ENCODE peak calls at places on chromosomes 13 and 19, in eight cellular contexts. N, Q, V, G, K, W, D and M are unnamed samples.

GRCh38 chr19:39792999-39793546 is 14.4 kb downstream of the LEUTX start:
- DNase-seq in N (peak), Q (peak), V (peak), G (peak), K (peak), W (peak), D (peak), M (peak)

GRCh38 chr19:4051175-4052101 is 15.3 kb downstream of the ZBTB7A start:
- DNase-seq in N (peak), Q (no peak), V (no peak), G (no peak), K (no peak), W (no peak), D (no peak), M (no peak)

GRCh38 chr19:30387311-30388115 is 15.3 kb downstream of the ZNF536 start:
- DNase-seq in N (no peak), Q (no peak), V (no peak), G (no peak), K (no peak), W (no peak), D (no peak), M (no peak)

GRCh38 chr19:33310606-33311325 is 8.4 kb upstream of the CEBPA start:
- DNase-seq in N (no peak), Q (no peak), V (no peak), G (no peak), K (no peak), W (peak), D (no peak), M (peak)

GRCh38 chr13:22076658-22077057 is 405.8 kb downstream of the FGF9 start:
- DNase-seq in N (no peak), Q (no peak), V (no peak), G (no peak), K (no peak), W (no peak), D (no peak), M (no peak)

GRCh38 chr19:5628470-5628869 is 5.6 kb downstream of the SAFB start:
- DNase-seq in N (no peak), Q (no peak), V (no peak), G (no peak), K (no peak), W (no peak), D (no peak), M (no peak)

GRCh38 chr19:41951686-41952172 is 7.4 kb downstream of the RABAC1 start:
- DNase-seq in N (peak), Q (no peak), V (peak), G (peak), K (peak), W (peak), D (peak), M (peak)

GRCh38 chr19:19399733-19400438 is 5.6 kb upstream of the GATAD2A start:
- DNase-seq in N (no peak), Q (no peak), V (no peak), G (peak), K (no peak), W (no peak), D (peak), M (no peak)

GRCh38 chr19:56477429-56478338 is 539 bp upstream of the ZNF667 start:
- DNase-seq in N (peak), Q (peak), V (peak), G (peak), K (no peak), W (peak), D (peak), M (peak)

GRCh38 chr13:31521466-31521865 is 217.9 kb upstream of the RXFP2 start:
- DNase-seq in N (no peak), Q (no peak), V (no peak), G (no peak), K (no peak), W (no peak), D (no peak), M (no peak)

GRCh38 chr19:18053571-18054219 is 33.0 kb downstream of the IL12RB1 start:
- DNase-seq in N (no peak), Q (no peak), V (no peak), G (no peak), K (no peak), W (no peak), D (no peak), M (no peak)

GRCh38 chr13:32846556-32846955 is 169.7 kb upstream of the KL start:
- DNase-seq in N (no peak), Q (peak), V (no peak), G (no peak), K (no peak), W (peak), D (no peak), M (no peak)

GRCh38 chr13:33195693-33196464 is 89.7 kb downstream of the STARD13 start:
- DNase-seq in N (no peak), Q (no peak), V (no peak), G (no peak), K (no peak), W (no peak), D (no peak), M (no peak)

GRCh38 chr13:111508902-111509509 is 188.6 kb downstream of the TEX29 start:
- DNase-seq in N (no peak), Q (no peak), V (no peak), G (no peak), K (no peak), W (no peak), D (no peak), M (no peak)

GRCh38 chr19:50912102-50912599 is 956 bp upstream of the KLK4 start:
- DNase-seq in N (no peak), Q (no peak), V (no peak), G (no peak), K (no peak), W (peak), D (no peak), M (no peak)
- TF ChIP-seq POLR2AphosphoS5 in N (no peak), Q (no peak), V (no peak), G (no peak), K (no peak), W (no peak), D (no peak), M (no peak)

DNA sequence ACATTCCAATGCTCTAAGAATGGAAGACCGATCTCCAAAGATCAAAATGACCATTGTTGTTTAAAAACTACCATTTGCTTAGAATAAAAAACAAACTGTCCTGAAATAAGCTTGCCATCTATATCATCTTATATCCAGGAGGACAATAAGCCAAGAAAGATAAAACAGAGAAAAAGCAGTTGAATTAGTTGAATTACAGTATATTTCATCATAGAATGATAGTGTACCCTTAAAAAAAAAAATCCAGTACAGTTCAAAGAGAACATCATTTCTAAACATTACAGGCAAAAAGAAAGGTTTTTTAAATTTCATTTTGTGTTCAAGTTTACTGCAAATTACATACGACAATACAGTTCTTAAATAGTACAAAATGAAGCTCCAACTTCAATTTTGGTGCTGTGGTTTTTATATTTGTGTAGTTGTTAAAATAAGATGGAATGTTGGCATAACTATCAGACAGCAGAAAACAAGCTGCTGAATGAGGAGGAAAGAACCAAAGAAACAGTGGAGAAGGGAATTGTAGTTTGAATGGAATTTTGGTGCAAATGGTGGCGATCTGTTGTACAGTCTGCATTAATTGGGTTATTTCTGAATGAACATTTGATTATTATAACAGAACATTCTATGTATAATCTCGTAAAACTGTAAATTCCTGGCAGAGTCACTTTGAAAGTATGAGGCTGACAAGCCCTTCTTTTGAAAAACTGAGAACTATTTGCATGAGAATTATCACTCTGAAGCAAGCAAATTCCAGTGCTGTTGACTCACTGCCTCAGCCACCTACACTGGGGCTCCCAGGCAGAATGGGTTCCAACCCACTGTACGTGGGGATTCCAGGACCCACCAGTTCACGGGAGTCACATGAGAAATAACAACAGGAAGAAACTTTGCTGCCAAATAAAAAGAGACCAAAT is 37.7 kb downstream of the LHFPL6 start:
- DNase-seq in N (no peak), Q (no peak), V (no peak), G (no peak), K (peak), W (peak), D (peak), M (no peak)
- H3K4me3 ChIP-seq in N (no peak), Q (no peak), V (no peak), G (no peak), K (no peak), W (no peak), D (no peak), M (no peak)

DNA sequence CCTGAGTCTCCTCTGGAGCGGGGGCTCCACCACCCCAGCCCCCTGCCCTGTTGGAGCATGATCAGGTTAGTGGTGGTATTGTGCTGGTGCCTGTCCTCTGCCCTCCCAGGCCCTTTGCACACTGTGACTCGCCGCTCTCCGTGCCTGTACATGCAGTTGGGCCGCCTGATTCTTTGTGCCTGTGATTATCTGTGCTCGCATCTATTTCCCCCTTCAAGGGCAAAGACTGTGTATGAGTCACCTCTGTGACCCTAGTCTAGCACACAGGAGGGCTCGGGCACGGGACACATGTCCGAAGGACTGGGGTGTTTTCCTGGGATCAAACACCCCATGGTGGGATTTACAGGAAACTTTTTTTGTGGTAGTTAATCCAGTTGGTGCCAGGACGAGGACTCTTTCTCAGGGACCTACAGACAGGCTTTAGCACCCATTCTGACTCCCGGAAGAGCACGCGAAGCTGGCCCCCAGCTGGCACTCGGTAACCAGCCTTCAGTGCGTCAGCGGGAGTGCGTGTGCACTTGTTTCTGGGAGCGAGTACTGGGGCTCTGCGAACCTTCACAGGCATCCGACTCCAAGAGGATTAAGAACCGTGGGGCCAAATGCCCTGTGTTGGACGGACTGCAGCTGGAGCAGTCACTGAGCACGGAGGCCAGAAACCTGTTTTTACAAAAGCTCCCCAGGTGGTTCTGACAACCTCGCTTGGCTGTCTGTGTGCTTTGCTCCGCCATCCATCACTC is 6.7 kb downstream of the PPP1R37 start:
- DNase-seq in N (no peak), Q (no peak), V (no peak), G (no peak), K (no peak), W (no peak), D (no peak), M (no peak)
- TF ChIP-seq POLR2AphosphoS5 in N (no peak), Q (no peak), V (no peak), G (no peak), K (no peak), W (no peak), D (no peak), M (peak)

DNA sequence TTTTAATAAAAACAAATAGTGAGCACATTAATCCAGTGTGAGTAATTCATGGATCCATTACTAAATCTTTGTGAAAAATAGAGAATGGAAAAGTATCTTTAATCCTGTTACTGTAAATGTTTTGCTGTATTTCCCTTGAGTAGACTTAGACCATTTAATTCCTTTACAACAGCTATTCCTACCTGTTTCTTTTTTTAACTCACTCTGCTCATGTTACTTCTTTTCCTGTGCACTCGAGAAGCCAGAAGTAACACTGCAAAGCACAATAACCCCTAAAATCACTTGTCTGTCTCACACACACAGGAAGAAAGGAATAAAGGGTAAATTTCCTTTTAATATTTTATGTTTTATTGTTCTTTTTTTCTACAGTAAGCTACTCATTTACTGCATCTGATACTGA is 244.3 kb downstream of the SHISA2 start:
- DNase-seq in N (no peak), Q (no peak), V (no peak), G (no peak), K (no peak), W (no peak), D (no peak), M (no peak)
- H3K4me3 ChIP-seq in N (no peak), Q (no peak), V (no peak), G (no peak), K (no peak), W (no peak), D (no peak), M (no peak)

GRCh38 chr13:99206873-99207272 is 6.2 kb downstream of the UBAC2 start:
- DNase-seq in N (no peak), Q (peak), V (no peak), G (no peak), K (no peak), W (no peak), D (no peak), M (no peak)
- TF ChIP-seq POLR2AphosphoS5 in N (no peak), Q (no peak), V (no peak), G (no peak), K (no peak), W (no peak), D (no peak), M (no peak)

DNA sequence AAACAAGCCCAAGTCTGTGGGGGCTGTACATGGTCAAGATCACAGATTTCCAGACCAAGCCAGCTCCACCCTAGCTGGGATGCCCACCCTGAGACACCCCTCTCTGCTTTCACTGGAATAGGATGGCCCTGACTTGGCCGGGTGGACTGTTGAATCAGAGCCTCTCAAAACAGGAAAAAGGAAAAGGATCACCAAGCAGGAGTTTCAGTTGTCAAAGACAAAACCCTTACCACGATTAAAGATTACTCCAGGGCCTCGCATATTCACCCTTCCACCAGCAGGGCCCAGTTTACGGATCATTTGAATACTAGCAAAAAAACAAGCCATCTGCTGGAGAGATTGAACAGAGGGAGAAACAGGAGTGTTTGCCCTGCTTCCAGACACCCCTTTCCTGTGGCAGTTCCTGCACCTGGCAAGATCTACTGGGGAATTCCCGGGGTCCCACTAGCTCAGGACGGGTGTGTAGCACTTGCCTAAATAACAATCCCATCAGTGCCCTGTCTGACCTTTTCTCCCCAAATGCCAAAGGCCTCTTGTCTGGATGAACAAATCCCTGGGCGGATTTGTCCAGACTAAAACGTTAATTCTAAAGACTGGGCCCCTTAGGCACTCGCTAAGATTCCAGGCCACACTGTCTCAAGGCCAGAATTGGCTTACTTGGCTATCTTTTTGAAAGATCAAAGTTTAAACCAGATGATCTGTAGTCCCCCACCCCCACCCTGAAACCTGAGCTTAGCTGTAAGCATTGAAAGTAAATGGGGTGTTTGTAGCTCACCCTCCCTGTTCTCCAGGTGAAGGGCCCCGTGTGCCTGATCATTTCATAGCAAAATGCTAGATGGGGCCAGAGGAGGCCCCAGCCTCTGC is 38.4 kb downstream of the ACTN4 start:
- DNase-seq in N (peak), Q (no peak), V (no peak), G (no peak), K (peak), W (peak), D (peak), M (no peak)
- H3K4me3 ChIP-seq in N (no peak), Q (no peak), V (no peak), G (no peak), K (no peak), W (peak), D (no peak), M (no peak)

GRCh38 chr19:14089412-14089661 is 1.2 kb downstream of the SAMD1 start:
- DNase-seq in N (no peak), Q (no peak), V (no peak), G (no peak), K (no peak), W (peak), D (peak), M (no peak)

GRCh38 chr19:14090509-14091085 is at the start of gene SAMD1:
- DNase-seq in N (peak), Q (peak), V (peak), G (peak), K (peak), W (peak), D (peak), M (peak)

GRCh38 chr19:14089662-14090508 is 666 bp downstream of the SAMD1 start:
- DNase-seq in N (peak), Q (no peak), V (no peak), G (peak), K (no peak), W (peak), D (peak), M (no peak)

GRCh38 chr19:14091885-14092462 is 1.4 kb upstream of the SAMD1 start:
- DNase-seq in N (peak), Q (no peak), V (no peak), G (peak), K (no peak), W (peak), D (no peak), M (no peak)

GRCh38 chr19:14091086-14091884 is 734 bp upstream of the SAMD1 start:
- DNase-seq in N (peak), Q (no peak), V (no peak), G (peak), K (no peak), W (peak), D (peak), M (no peak)
- TF ChIP-seq POLR2AphosphoS5 in N (peak), Q (peak), V (peak), G (peak), K (peak), W (no peak), D (peak), M (no peak)